ENCODE peak calls at places on chromosomes 16 and 17, in six cellular contexts. One of them, this sample, is unnamed.
A peak's percentile ranks its signal among the peaks of the same experiment; 100 is the strongest.

GRCh38 chr17:10026786-10027046 is 121.6 kb upstream of the RCVRN start:
- DNase-seq in uterus: no peak
- DNase-seq in left lung: no peak
- DNase-seq in fibroblast of pulmonary artery: no peak
- DNase-seq in HFFc6: no peak
- DNase-seq in prostate gland: no peak
- DNase-seq in this sample: no peak

GRCh38 chr16:3965306-3965705 is 84.8 kb upstream of the CREBBP start:
- DNase-seq in uterus: no peak
- DNase-seq in left lung: no peak
- DNase-seq in fibroblast of pulmonary artery: no peak
- DNase-seq in HFFc6: no peak
- DNase-seq in prostate gland: no peak
- DNase-seq in this sample: no peak

GRCh38 chr17:74152591-74153455 is 50.7 kb upstream of the RPL38 start:
- DNase-seq in uterus: no peak
- DNase-seq in left lung: no peak
- DNase-seq in fibroblast of pulmonary artery: peak; percentile 6
- DNase-seq in HFFc6: no peak
- DNase-seq in prostate gland: no peak
- DNase-seq in this sample: peak; percentile 78

GRCh38 chr17:8151641-8152111 is 528 bp downstream of the PER1 start:
- DNase-seq in uterus: peak; percentile 93
- DNase-seq in left lung: peak; percentile 91
- DNase-seq in fibroblast of pulmonary artery: peak; percentile 73
- DNase-seq in HFFc6: peak; percentile 63
- DNase-seq in prostate gland: peak; percentile 83
- DNase-seq in this sample: no peak

GRCh38 chr16:58563775-58564174 is 48.5 kb downstream of the SETD6 start:
- DNase-seq in uterus: no peak
- DNase-seq in left lung: no peak
- DNase-seq in fibroblast of pulmonary artery: no peak
- DNase-seq in HFFc6: no peak
- DNase-seq in prostate gland: no peak
- DNase-seq in this sample: no peak

GRCh38 chr16:7566360-7566759 is 233.7 kb downstream of the RBFOX1 start:
- DNase-seq in uterus: no peak
- DNase-seq in left lung: no peak
- DNase-seq in fibroblast of pulmonary artery: no peak
- DNase-seq in HFFc6: no peak
- DNase-seq in prostate gland: no peak
- DNase-seq in this sample: no peak

GRCh38 chr16:14418795-14419225 is 211.2 kb downstream of the PARN start:
- DNase-seq in uterus: no peak
- DNase-seq in left lung: no peak
- DNase-seq in fibroblast of pulmonary artery: peak; percentile 11
- DNase-seq in HFFc6: no peak
- DNase-seq in prostate gland: peak; percentile 71
- DNase-seq in this sample: no peak

GRCh38 chr17:14737984-14738651 is 437.2 kb downstream of the HS3ST3B1 start:
- DNase-seq in uterus: no peak
- DNase-seq in left lung: peak; percentile 88
- DNase-seq in fibroblast of pulmonary artery: peak; percentile 98
- DNase-seq in HFFc6: peak; percentile 93
- DNase-seq in prostate gland: peak; percentile 78
- DNase-seq in this sample: peak; percentile 92

GRCh38 chr17:81471804-81472456 is 40.7 kb downstream of the ACTG1 start:
- DNase-seq in uterus: peak; percentile 88
- DNase-seq in left lung: no peak
- DNase-seq in fibroblast of pulmonary artery: peak; percentile 39
- DNase-seq in HFFc6: peak; percentile 87
- DNase-seq in prostate gland: peak; percentile 42
- DNase-seq in this sample: no peak

GRCh38 chr17:73689596-73690275 is 45.5 kb upstream of the SDK2 start:
- DNase-seq in uterus: no peak
- DNase-seq in left lung: no peak
- DNase-seq in fibroblast of pulmonary artery: no peak
- DNase-seq in HFFc6: no peak
- DNase-seq in prostate gland: no peak
- DNase-seq in this sample: peak; percentile 65

GRCh38 chr16:69566437-69567030 is 768 bp downstream of the NFAT5 start:
- DNase-seq in uterus: peak; percentile 62
- DNase-seq in left lung: peak; percentile 87
- DNase-seq in fibroblast of pulmonary artery: peak; percentile 71
- DNase-seq in HFFc6: peak; percentile 48
- DNase-seq in prostate gland: peak; percentile 55
- DNase-seq in this sample: no peak

GRCh38 chr17:28704219-28704858 is 7.3 kb downstream of the PROCA1 start:
- DNase-seq in uterus: no peak
- DNase-seq in left lung: no peak
- DNase-seq in fibroblast of pulmonary artery: no peak
- DNase-seq in HFFc6: no peak
- DNase-seq in prostate gland: no peak
- DNase-seq in this sample: no peak

GRCh38 chr16:14600164-14600563 is 29.9 kb downstream of the PARN start:
- DNase-seq in uterus: no peak
- DNase-seq in left lung: no peak
- DNase-seq in fibroblast of pulmonary artery: peak; percentile 61
- DNase-seq in HFFc6: peak; percentile 17
- DNase-seq in prostate gland: no peak
- DNase-seq in this sample: no peak

GRCh38 chr17:73821665-73822064 is 177.4 kb upstream of the SDK2 start:
- DNase-seq in uterus: no peak
- DNase-seq in left lung: no peak
- DNase-seq in fibroblast of pulmonary artery: no peak
- DNase-seq in HFFc6: no peak
- DNase-seq in prostate gland: no peak
- DNase-seq in this sample: no peak

GRCh38 chr16:71432906-71433305 is 8.9 kb downstream of the TLE7 start:
- DNase-seq in uterus: no peak
- DNase-seq in left lung: no peak
- DNase-seq in fibroblast of pulmonary artery: no peak
- DNase-seq in HFFc6: no peak
- DNase-seq in prostate gland: no peak
- DNase-seq in this sample: no peak

GRCh38 chr17:66707051-66707450 is 127.9 kb upstream of the CACNG5 start:
- DNase-seq in uterus: no peak
- DNase-seq in left lung: no peak
- DNase-seq in fibroblast of pulmonary artery: no peak
- DNase-seq in HFFc6: no peak
- DNase-seq in prostate gland: no peak
- DNase-seq in this sample: no peak

DNA sequence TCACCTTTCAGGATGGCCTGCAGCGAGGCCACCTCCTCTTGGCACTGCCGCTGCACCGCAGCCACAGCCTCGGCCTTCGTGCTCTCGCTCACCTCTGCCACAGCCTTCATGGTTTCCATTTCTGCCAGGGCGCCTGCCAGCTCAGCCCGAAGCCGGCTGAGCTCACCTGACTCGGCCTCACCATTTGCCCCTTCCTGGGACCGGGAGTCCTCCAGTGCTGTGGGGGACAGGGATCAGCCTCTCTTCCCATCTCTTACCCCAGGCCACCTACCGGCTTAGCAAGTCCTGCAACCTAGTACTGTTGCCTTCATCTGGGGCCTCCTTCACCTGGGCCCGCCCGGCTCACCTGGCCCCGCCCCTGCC is 658 bp downstream of the RABEP2 start:
- DNase-seq in uterus: no peak
- DNase-seq in left lung: no peak
- DNase-seq in fibroblast of pulmonary artery: no peak
- DNase-seq in HFFc6: no peak
- DNase-seq in prostate gland: no peak
- DNase-seq in this sample: no peak
- TF ChIP-seq CTCF in uterus: no peak
- TF ChIP-seq CTCF in left lung: peak; percentile 17
- TF ChIP-seq CTCF in fibroblast of pulmonary artery: no peak
- TF ChIP-seq CTCF in HFFc6: no peak
- TF ChIP-seq CTCF in prostate gland: peak; percentile 64
- TF ChIP-seq CTCF in this sample: no peak

DNA sequence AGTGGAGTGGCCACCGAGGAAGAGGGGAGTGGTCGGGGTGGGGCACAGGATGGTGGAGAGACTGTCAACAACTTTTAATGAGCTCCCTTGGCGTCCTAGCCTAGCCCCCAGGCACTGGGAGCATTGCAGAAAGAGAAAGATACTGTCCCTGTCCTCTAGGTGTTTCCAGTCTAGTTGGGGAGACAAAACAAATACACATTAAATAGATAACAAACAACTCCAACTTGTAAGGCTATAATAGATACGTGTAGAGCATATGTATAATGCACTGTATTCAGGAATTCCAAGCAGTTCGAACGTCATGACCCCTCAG is 435 bp upstream of the UBE2O start:
- DNase-seq in uterus: no peak
- DNase-seq in left lung: no peak
- DNase-seq in fibroblast of pulmonary artery: no peak
- DNase-seq in HFFc6: no peak
- DNase-seq in prostate gland: no peak
- DNase-seq in this sample: no peak
- TF ChIP-seq CTCF in uterus: no peak
- TF ChIP-seq CTCF in left lung: no peak
- TF ChIP-seq CTCF in fibroblast of pulmonary artery: no peak
- TF ChIP-seq CTCF in HFFc6: peak; percentile 50
- TF ChIP-seq CTCF in prostate gland: no peak
- TF ChIP-seq CTCF in this sample: no peak

GRCh38 chr17:80279895-80280294 is 19.2 kb downstream of the RNF213 start:
- DNase-seq in uterus: peak; percentile 84
- DNase-seq in left lung: peak; percentile 53
- DNase-seq in fibroblast of pulmonary artery: peak; percentile 93
- DNase-seq in HFFc6: no peak
- DNase-seq in prostate gland: no peak
- DNase-seq in this sample: peak; percentile 89
- TF ChIP-seq CTCF in uterus: no peak
- TF ChIP-seq CTCF in left lung: no peak
- TF ChIP-seq CTCF in fibroblast of pulmonary artery: peak; percentile 23
- TF ChIP-seq CTCF in HFFc6: no peak
- TF ChIP-seq CTCF in prostate gland: peak; percentile 13
- TF ChIP-seq CTCF in this sample: peak; percentile 20

GRCh38 chr16:9599415-9600110 is 508.1 kb downstream of the HAPSTR1 start:
- DNase-seq in uterus: no peak
- DNase-seq in left lung: no peak
- DNase-seq in fibroblast of pulmonary artery: no peak
- DNase-seq in HFFc6: no peak
- DNase-seq in prostate gland: no peak
- DNase-seq in this sample: no peak

GRCh38 chr16:9602201-9602600 is 510.8 kb downstream of the HAPSTR1 start:
- DNase-seq in uterus: no peak
- DNase-seq in left lung: no peak
- DNase-seq in fibroblast of pulmonary artery: no peak
- DNase-seq in HFFc6: no peak
- DNase-seq in prostate gland: no peak
- DNase-seq in this sample: no peak

GRCh38 chr16:9607512-9608230 is 516.2 kb downstream of the HAPSTR1 start:
- DNase-seq in uterus: no peak
- DNase-seq in left lung: no peak
- DNase-seq in fibroblast of pulmonary artery: no peak
- DNase-seq in HFFc6: no peak
- DNase-seq in prostate gland: no peak
- DNase-seq in this sample: no peak

GRCh38 chr16:9598731-9599083 is 507.3 kb downstream of the HAPSTR1 start:
- DNase-seq in uterus: no peak
- DNase-seq in left lung: no peak
- DNase-seq in fibroblast of pulmonary artery: no peak
- DNase-seq in HFFc6: no peak
- DNase-seq in prostate gland: no peak
- DNase-seq in this sample: no peak

GRCh38 chr16:9603316-9603715 is 511.9 kb downstream of the HAPSTR1 start:
- DNase-seq in uterus: no peak
- DNase-seq in left lung: no peak
- DNase-seq in fibroblast of pulmonary artery: no peak
- DNase-seq in HFFc6: no peak
- DNase-seq in prostate gland: no peak
- DNase-seq in this sample: no peak
- TF ChIP-seq CTCF in uterus: no peak
- TF ChIP-seq CTCF in left lung: no peak
- TF ChIP-seq CTCF in fibroblast of pulmonary artery: no peak
- TF ChIP-seq CTCF in HFFc6: no peak
- TF ChIP-seq CTCF in prostate gland: no peak
- TF ChIP-seq CTCF in this sample: no peak

DNA sequence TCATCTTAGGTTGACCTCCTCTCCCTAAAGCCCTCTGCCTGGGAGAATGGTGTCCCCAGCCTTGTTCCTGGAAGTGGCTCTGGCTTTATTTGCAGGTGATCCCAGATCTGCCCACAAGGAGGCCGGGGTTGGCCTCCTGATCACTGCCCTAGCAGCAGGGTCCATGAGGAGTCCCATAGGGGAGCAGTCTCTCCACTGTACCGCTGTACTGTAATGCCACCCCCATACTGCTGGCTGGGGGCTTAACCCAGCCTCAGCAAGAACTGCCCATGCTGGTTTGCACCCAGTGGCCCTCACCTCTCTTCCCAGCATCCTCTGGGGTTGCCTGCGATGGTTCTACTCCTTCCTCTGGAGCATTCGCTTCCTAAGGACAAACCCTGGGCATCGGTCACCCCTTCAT is 39.1 kb downstream of the PSME3IP1 start:
- DNase-seq in uterus: no peak
- DNase-seq in left lung: peak; percentile 33
- DNase-seq in fibroblast of pulmonary artery: no peak
- DNase-seq in HFFc6: no peak
- DNase-seq in prostate gland: no peak
- DNase-seq in this sample: no peak
- TF ChIP-seq CTCF in uterus: no peak
- TF ChIP-seq CTCF in left lung: no peak
- TF ChIP-seq CTCF in fibroblast of pulmonary artery: peak; percentile 17
- TF ChIP-seq CTCF in HFFc6: peak; percentile 62
- TF ChIP-seq CTCF in prostate gland: no peak
- TF ChIP-seq CTCF in this sample: peak; percentile 24